ENCODE peak calls at places on chromosome X, in six cellular contexts. X is NCI-H1417, D is ELR, N is AG04449, Y is T-helper 2 cell, W is EH. F is an unnamed sample.

GRCh38 chrX:49079489-49080428 is at the start of gene WDR45:
- DNase-seq in X (peak; percentile 81), D (peak; percentile 82), Y (peak; percentile 32), W (peak; percentile 79), N (no peak), F (peak; percentile 61)

GRCh38 chrX:22373766-22374165 is 101.1 kb downstream of the CBLL2 start:
- DNase-seq in X (no peak), W (no peak), D (peak; percentile 42), Y (no peak), N (no peak), F (no peak)

GRCh38 chrX:136387951-136388502 is 87.3 kb downstream of the ADGRG4 start:
- DNase-seq in D (no peak), W (no peak), X (no peak), Y (no peak), N (no peak), F (no peak)

GRCh38 chrX:11965436-11965835 is 172.8 kb upstream of the FRMPD4 start:
- DNase-seq in W (no peak), N (no peak), X (no peak), D (no peak), Y (no peak), F (no peak)

GRCh38 chrX:2608638-2609430 is 82.3 kb upstream of the CD99 start:
- DNase-seq in X (no peak), N (no peak), Y (peak; percentile 66), W (peak; percentile 89), D (peak; percentile 87), F (peak; percentile 75)

GRCh38 chrX:123822965-123823364 is 36.9 kb upstream of the XIAP start:
- DNase-seq in Y (no peak), X (no peak), D (no peak), N (no peak), W (no peak), F (no peak)

GRCh38 chrX:19889582-19890342 is 2.4 kb upstream of the SH3KBP1 start:
- DNase-seq in N (no peak), Y (no peak), W (peak; percentile 74), D (peak; percentile 83), X (peak; percentile 28), F (peak; percentile 31)

GRCh38 chrX:2351321-2351720 is 149.5 kb downstream of the DHRSX start:
- DNase-seq in X (no peak), Y (no peak), W (peak; percentile 91), D (peak; percentile 85), N (peak; percentile 57), F (no peak)

GRCh38 chrX:45851434-45851991 is 650.8 kb upstream of the DIPK2B start:
- DNase-seq in Y (peak; percentile 18), W (peak; percentile 22), D (peak; percentile 61), N (no peak), X (peak; percentile 93), F (peak; percentile 27)

GRCh38 chrX:3129256-3129655 is 88.0 kb downstream of the ARSF start:
- DNase-seq in Y (no peak), X (no peak), N (no peak), W (peak; percentile 9), D (peak; percentile 3), F (no peak)

F was measured in effector memory CD4-positive, alpha-beta T cell.